ENCODE peak calls at places on chromosomes 2 and 18, in six cellular contexts. One of them, this sample, is unnamed.

GRCh38 chr2:32384529-32384928 is 27.7 kb downstream of the BIRC6 start:
- DNase-seq in D341Med: no peak
- DNase-seq in RWPE1: no peak
- DNase-seq in NT2/D1: no peak
- DNase-seq in activated T-cell treated with anti-CD3 and anti-CD28 coated beads, Interleukin-2, amount 50 U/mL, for 24 hours: no peak
- DNase-seq in fibroblast of mammary gland: no peak
- DNase-seq in this sample: no peak

GRCh38 chr2:223868005-223868404 is 30.6 kb upstream of the AP1S3 start:
- DNase-seq in D341Med: peak
- DNase-seq in RWPE1: no peak
- DNase-seq in NT2/D1: no peak
- DNase-seq in activated T-cell treated with anti-CD3 and anti-CD28 coated beads, Interleukin-2, amount 50 U/mL, for 24 hours: no peak
- DNase-seq in fibroblast of mammary gland: no peak
- DNase-seq in this sample: no peak

GRCh38 chr2:86052265-86052664 is 53.4 kb downstream of the POLR1A start:
- DNase-seq in D341Med: no peak
- DNase-seq in RWPE1: no peak
- DNase-seq in NT2/D1: no peak
- DNase-seq in activated T-cell treated with anti-CD3 and anti-CD28 coated beads, Interleukin-2, amount 50 U/mL, for 24 hours: no peak
- DNase-seq in fibroblast of mammary gland: no peak
- DNase-seq in this sample: peak

GRCh38 chr2:207849443-207849842 is 79.7 kb upstream of the FZD5 start:
- DNase-seq in D341Med: no peak
- DNase-seq in RWPE1: no peak
- DNase-seq in NT2/D1: no peak
- DNase-seq in activated T-cell treated with anti-CD3 and anti-CD28 coated beads, Interleukin-2, amount 50 U/mL, for 24 hours: no peak
- DNase-seq in fibroblast of mammary gland: no peak
- DNase-seq in this sample: no peak

GRCh38 chr2:118097657-118098056 is 9.4 kb downstream of the INSIG2 start:
- DNase-seq in D341Med: no peak
- DNase-seq in RWPE1: no peak
- DNase-seq in NT2/D1: no peak
- DNase-seq in activated T-cell treated with anti-CD3 and anti-CD28 coated beads, Interleukin-2, amount 50 U/mL, for 24 hours: no peak
- DNase-seq in fibroblast of mammary gland: no peak
- DNase-seq in this sample: no peak

GRCh38 chr2:182924311-182924710 is 57.9 kb upstream of the FRZB start:
- DNase-seq in D341Med: no peak
- DNase-seq in RWPE1: no peak
- DNase-seq in NT2/D1: no peak
- DNase-seq in activated T-cell treated with anti-CD3 and anti-CD28 coated beads, Interleukin-2, amount 50 U/mL, for 24 hours: no peak
- DNase-seq in fibroblast of mammary gland: peak
- DNase-seq in this sample: no peak

GRCh38 chr2:201813996-201814845 is 7.9 kb downstream of the CDK15 start:
- DNase-seq in D341Med: no peak
- DNase-seq in RWPE1: no peak
- DNase-seq in NT2/D1: no peak
- DNase-seq in activated T-cell treated with anti-CD3 and anti-CD28 coated beads, Interleukin-2, amount 50 U/mL, for 24 hours: no peak
- DNase-seq in fibroblast of mammary gland: peak
- DNase-seq in this sample: no peak

GRCh38 chr2:46225730-46226129 is 71.5 kb upstream of the EPAS1 start:
- DNase-seq in D341Med: no peak
- DNase-seq in RWPE1: no peak
- DNase-seq in NT2/D1: no peak
- DNase-seq in activated T-cell treated with anti-CD3 and anti-CD28 coated beads, Interleukin-2, amount 50 U/mL, for 24 hours: no peak
- DNase-seq in fibroblast of mammary gland: no peak
- DNase-seq in this sample: no peak

GRCh38 chr18:68299906-68300305 is 415.0 kb downstream of the TMX3 start:
- DNase-seq in D341Med: no peak
- DNase-seq in RWPE1: peak
- DNase-seq in NT2/D1: no peak
- DNase-seq in activated T-cell treated with anti-CD3 and anti-CD28 coated beads, Interleukin-2, amount 50 U/mL, for 24 hours: no peak
- DNase-seq in fibroblast of mammary gland: peak
- DNase-seq in this sample: no peak

GRCh38 chr2:54483426-54483825 is 27.3 kb downstream of the SPTBN1 start:
- DNase-seq in D341Med: no peak
- DNase-seq in RWPE1: peak
- DNase-seq in NT2/D1: no peak
- DNase-seq in activated T-cell treated with anti-CD3 and anti-CD28 coated beads, Interleukin-2, amount 50 U/mL, for 24 hours: no peak
- DNase-seq in fibroblast of mammary gland: peak
- DNase-seq in this sample: peak

GRCh38 chr18:74869904-74870863 is 272.5 kb downstream of the ZNF407 start:
- DNase-seq in D341Med: no peak
- DNase-seq in RWPE1: no peak
- DNase-seq in NT2/D1: no peak
- DNase-seq in activated T-cell treated with anti-CD3 and anti-CD28 coated beads, Interleukin-2, amount 50 U/mL, for 24 hours: no peak
- DNase-seq in fibroblast of mammary gland: no peak
- DNase-seq in this sample: no peak

GRCh38 chr2:181465686-181466375 is 8.6 kb downstream of the ITGA4 start:
- DNase-seq in D341Med: no peak
- DNase-seq in RWPE1: no peak
- DNase-seq in NT2/D1: no peak
- DNase-seq in activated T-cell treated with anti-CD3 and anti-CD28 coated beads, Interleukin-2, amount 50 U/mL, for 24 hours: no peak
- DNase-seq in fibroblast of mammary gland: peak
- DNase-seq in this sample: no peak

GRCh38 chr2:163459986-163460385 is 275.8 kb downstream of the FIGN start:
- DNase-seq in D341Med: no peak
- DNase-seq in RWPE1: no peak
- DNase-seq in NT2/D1: no peak
- DNase-seq in activated T-cell treated with anti-CD3 and anti-CD28 coated beads, Interleukin-2, amount 50 U/mL, for 24 hours: no peak
- DNase-seq in fibroblast of mammary gland: no peak
- DNase-seq in this sample: no peak

GRCh38 chr18:77096936-77097886 is 35.4 kb downstream of the MBP start:
- DNase-seq in D341Med: no peak
- DNase-seq in RWPE1: no peak
- DNase-seq in NT2/D1: peak
- DNase-seq in activated T-cell treated with anti-CD3 and anti-CD28 coated beads, Interleukin-2, amount 50 U/mL, for 24 hours: no peak
- DNase-seq in fibroblast of mammary gland: no peak
- DNase-seq in this sample: peak

GRCh38 chr2:30691948-30692828 is 115.1 kb downstream of the CAPN13 start:
- DNase-seq in D341Med: no peak
- DNase-seq in RWPE1: no peak
- DNase-seq in NT2/D1: no peak
- DNase-seq in activated T-cell treated with anti-CD3 and anti-CD28 coated beads, Interleukin-2, amount 50 U/mL, for 24 hours: no peak
- DNase-seq in fibroblast of mammary gland: peak
- DNase-seq in this sample: peak

GRCh38 chr2:20071397-20072383 is 20.3 kb upstream of the LAPTM4A start:
- DNase-seq in D341Med: no peak
- DNase-seq in RWPE1: peak
- DNase-seq in NT2/D1: peak
- DNase-seq in activated T-cell treated with anti-CD3 and anti-CD28 coated beads, Interleukin-2, amount 50 U/mL, for 24 hours: no peak
- DNase-seq in fibroblast of mammary gland: peak
- DNase-seq in this sample: peak

GRCh38 chr18:66695281-66695680 is 91.4 kb upstream of the CDH19 start:
- DNase-seq in D341Med: no peak
- DNase-seq in RWPE1: no peak
- DNase-seq in NT2/D1: no peak
- DNase-seq in activated T-cell treated with anti-CD3 and anti-CD28 coated beads, Interleukin-2, amount 50 U/mL, for 24 hours: no peak
- DNase-seq in fibroblast of mammary gland: no peak
- DNase-seq in this sample: no peak

GRCh38 chr2:127953128-127953718 is 67.5 kb upstream of the AMMECR1L start:
- DNase-seq in D341Med: no peak
- DNase-seq in RWPE1: no peak
- DNase-seq in NT2/D1: no peak
- DNase-seq in activated T-cell treated with anti-CD3 and anti-CD28 coated beads, Interleukin-2, amount 50 U/mL, for 24 hours: no peak
- DNase-seq in fibroblast of mammary gland: peak
- DNase-seq in this sample: peak

GRCh38 chr2:38430603-38431002 is 53.5 kb upstream of the ATL2 start:
- DNase-seq in D341Med: no peak
- DNase-seq in RWPE1: no peak
- DNase-seq in NT2/D1: no peak
- DNase-seq in activated T-cell treated with anti-CD3 and anti-CD28 coated beads, Interleukin-2, amount 50 U/mL, for 24 hours: no peak
- DNase-seq in fibroblast of mammary gland: no peak
- DNase-seq in this sample: peak

GRCh38 chr2:190910341-190911136 is 29.9 kb downstream of the GLS start:
- DNase-seq in D341Med: no peak
- DNase-seq in RWPE1: no peak
- DNase-seq in NT2/D1: no peak
- DNase-seq in activated T-cell treated with anti-CD3 and anti-CD28 coated beads, Interleukin-2, amount 50 U/mL, for 24 hours: no peak
- DNase-seq in fibroblast of mammary gland: peak
- DNase-seq in this sample: no peak

GRCh38 chr2:154900963-154901517 is 202.5 kb downstream of the KCNJ3 start:
- DNase-seq in D341Med: no peak
- DNase-seq in RWPE1: no peak
- DNase-seq in NT2/D1: no peak
- DNase-seq in activated T-cell treated with anti-CD3 and anti-CD28 coated beads, Interleukin-2, amount 50 U/mL, for 24 hours: no peak
- DNase-seq in fibroblast of mammary gland: no peak
- DNase-seq in this sample: no peak

GRCh38 chr2:84631047-84631446 is 114.7 kb downstream of the DNAH6 start:
- DNase-seq in D341Med: peak
- DNase-seq in RWPE1: peak
- DNase-seq in NT2/D1: no peak
- DNase-seq in activated T-cell treated with anti-CD3 and anti-CD28 coated beads, Interleukin-2, amount 50 U/mL, for 24 hours: no peak
- DNase-seq in fibroblast of mammary gland: peak
- DNase-seq in this sample: no peak

GRCh38 chr2:240961878-240962277 is 36.5 kb upstream of the SNED1 start:
- DNase-seq in D341Med: no peak
- DNase-seq in RWPE1: no peak
- DNase-seq in NT2/D1: no peak
- DNase-seq in activated T-cell treated with anti-CD3 and anti-CD28 coated beads, Interleukin-2, amount 50 U/mL, for 24 hours: peak
- DNase-seq in fibroblast of mammary gland: no peak
- DNase-seq in this sample: peak

GRCh38 chr2:38448692-38449405 is 71.8 kb upstream of the ATL2 start:
- DNase-seq in D341Med: no peak
- DNase-seq in RWPE1: no peak
- DNase-seq in NT2/D1: no peak
- DNase-seq in activated T-cell treated with anti-CD3 and anti-CD28 coated beads, Interleukin-2, amount 50 U/mL, for 24 hours: no peak
- DNase-seq in fibroblast of mammary gland: no peak
- DNase-seq in this sample: no peak

GRCh38 chr2:215750763-215751162 is 262.6 kb downstream of the MREG start:
- DNase-seq in D341Med: no peak
- DNase-seq in RWPE1: no peak
- DNase-seq in NT2/D1: no peak
- DNase-seq in activated T-cell treated with anti-CD3 and anti-CD28 coated beads, Interleukin-2, amount 50 U/mL, for 24 hours: no peak
- DNase-seq in fibroblast of mammary gland: peak
- DNase-seq in this sample: no peak

GRCh38 chr18:47931707-47932103 is 1.2 kb upstream of the SMAD2 start:
- DNase-seq in D341Med: peak
- DNase-seq in RWPE1: no peak
- DNase-seq in NT2/D1: peak
- DNase-seq in activated T-cell treated with anti-CD3 and anti-CD28 coated beads, Interleukin-2, amount 50 U/mL, for 24 hours: peak
- DNase-seq in fibroblast of mammary gland: peak
- DNase-seq in this sample: no peak